ENCODE peak calls at places on chromosomes 4 and X, in nine cellular contexts. A, K, P, Z, Y, D, M, I and B are unnamed samples.

GRCh38 chr4:107380836-107381438 is 339.1 kb downstream of the PAPSS1 start:
- DNase-seq in M (peak; percentile 21), Z (no peak), Y (no peak), P (no peak), D (no peak), A (no peak), I (peak; percentile 16), K (peak; percentile 11), B (no peak)

GRCh38 chr4:155377281-155377680 is 516 bp upstream of the MAP9 start:
- DNase-seq in P (no peak), Y (no peak), D (no peak), M (no peak), Z (no peak), K (no peak), I (no peak), A (peak; percentile 17), B (no peak)

GRCh38 chr4:52864816-52865215 is 2.7 kb downstream of the RASL11B start:
- DNase-seq in A (no peak), I (peak; percentile 36), Z (no peak), K (no peak), Y (no peak), M (no peak), P (no peak), D (no peak), B (no peak)

GRCh38 chrX:55908685-55909212 is 191.2 kb downstream of the RRAGB start:
- DNase-seq in Y (no peak), K (peak; percentile 15), M (peak; percentile 55), D (peak; percentile 39), A (no peak), I (peak; percentile 44), Z (peak; percentile 18), P (no peak), B (peak; percentile 5)

GRCh38 chrX:154307207-154307606 is 11.6 kb downstream of the TKTL1 start:
- DNase-seq in P (no peak), Z (no peak), D (no peak), K (no peak), M (no peak), Y (no peak), A (no peak), I (no peak), B (no peak)

GRCh38 chrX:24375732-24376131 is 15.3 kb downstream of the SUPT20HL1 start:
- DNase-seq in I (no peak), Y (no peak), M (no peak), Z (no peak), P (no peak), A (no peak), K (no peak), D (no peak), B (no peak)

GRCh38 chrX:102746134-102746584 is 25.6 kb downstream of the GPRASP3 start:
- DNase-seq in Z (no peak), Y (no peak), K (peak; percentile 46), I (peak; percentile 21), P (no peak), M (peak; percentile 49), D (no peak), A (peak; percentile 7), B (peak; percentile 51)

GRCh38 chr4:98469776-98470175 is 188.6 kb downstream of the TSPAN5 start:
- DNase-seq in M (no peak), A (no peak), P (no peak), Z (no peak), K (no peak), D (no peak), I (no peak), Y (no peak), B (no peak)

GRCh38 chr4:71559957-71560541 is 221.2 kb downstream of the SLC4A4 start:
- DNase-seq in Z (no peak), A (no peak), M (no peak), Y (no peak), I (no peak), K (no peak), P (no peak), D (no peak), B (no peak)

GRCh38 chrX:80021611-80022010 is 7.1 kb downstream of the TBX22 start:
- DNase-seq in Y (no peak), D (no peak), Z (no peak), I (peak; percentile 20), K (no peak), P (no peak), A (no peak), M (no peak), B (peak; percentile 54)

GRCh38 chrX:118251251-118251650 is 94.7 kb upstream of the WDR44 start:
- DNase-seq in Y (no peak), I (peak; percentile 14), M (no peak), P (no peak), K (no peak), Z (no peak), D (no peak), A (peak; percentile 40), B (no peak)

GRCh38 chrX:34140816-34141215 is 8.7 kb upstream of the FAM47A start:
- DNase-seq in Z (no peak), A (no peak), M (no peak), I (no peak), Y (no peak), D (no peak), P (no peak), K (no peak), B (no peak)

GRCh38 chr4:28241021-28241420 is 1380.4 kb downstream of the STIM2 start:
- DNase-seq in I (no peak), A (no peak), Y (no peak), D (no peak), P (no peak), M (no peak), K (no peak), Z (no peak), B (no peak)

GRCh38 chr4:182555997-182556418 is 312.8 kb downstream of the TENM3 start:
- DNase-seq in P (peak; percentile 73), D (no peak), Z (no peak), M (peak; percentile 86), Y (no peak), I (no peak), A (peak; percentile 28), K (no peak), B (peak; percentile 79)

GRCh38 chr4:1309261-1310010 is 19.7 kb downstream of the MAEA start:
- DNase-seq in A (peak; percentile 90), M (peak; percentile 98), D (peak; percentile 65), I (peak; percentile 94), P (peak; percentile 86), Z (peak; percentile 90), Y (peak; percentile 88), K (peak; percentile 95), B (peak; percentile 98)

GRCh38 chrX:17464196-17464595 is 89.2 kb downstream of the NHS start:
- DNase-seq in I (no peak), D (no peak), Z (no peak), K (no peak), P (peak; percentile 11), M (no peak), Y (no peak), A (no peak), B (no peak)

GRCh38 chr4:143377635-143378099 is 41.0 kb downstream of the GAB1 start:
- DNase-seq in D (peak; percentile 71), I (no peak), A (no peak), K (no peak), P (no peak), M (no peak), Z (no peak), Y (no peak), B (no peak)

GRCh38 chr4:186904104-186904503 is 180.4 kb upstream of the FAT1 start:
- DNase-seq in A (peak; percentile 88), Y (no peak), I (no peak), K (no peak), P (no peak), Z (no peak), D (no peak), M (no peak), B (no peak)

GRCh38 chr4:15020502-15021286 is 18.4 kb downstream of the CPEB2 start:
- DNase-seq in K (no peak), P (no peak), D (no peak), Z (peak; percentile 15), A (no peak), M (no peak), Y (no peak), I (no peak), B (no peak)

GRCh38 chr4:128287159-128287870 is at the start of gene PGRMC2:
- DNase-seq in K (peak; percentile 57), Z (peak; percentile 45), Y (peak; percentile 29), D (no peak), A (no peak), M (peak; percentile 75), I (no peak), P (no peak), B (no peak)

GRCh38 chr4:63764400-63764799 is 644.9 kb downstream of the TECRL start:
- DNase-seq in Y (no peak), K (no peak), P (no peak), D (no peak), M (no peak), Z (no peak), I (no peak), A (no peak), B (no peak)

GRCh38 chr4:178415925-178416324 is 973.7 kb upstream of the AGA start:
- DNase-seq in P (no peak), I (peak; percentile 30), A (no peak), Z (no peak), M (no peak), K (no peak), Y (no peak), D (no peak), B (no peak)